ENCODE peak calls at places on chromosomes 1 and 21, in eight cellular contexts. One of them, this sample, is unnamed.

GRCh38 chr1:101366513-101367215 is 129.8 kb downstream of the S1PR1 start:
- DNase-seq in CD8-positive, alpha-beta T cell: no peak
- DNase-seq in tibial artery: no peak
- DNase-seq in AG04449: no peak
- DNase-seq in ascending aorta: no peak
- DNase-seq in astrocyte of the spinal cord: no peak
- DNase-seq in uterus: no peak
- DNase-seq in fibroblast of mammary gland: peak
- DNase-seq in this sample: peak

GRCh38 chr1:24362982-24363614 is 43.9 kb downstream of the GRHL3 start:
- DNase-seq in fibroblast of mammary gland: peak
- DNase-seq in CD8-positive, alpha-beta T cell: no peak
- DNase-seq in AG04449: no peak
- DNase-seq in ascending aorta: no peak
- DNase-seq in tibial artery: no peak
- DNase-seq in astrocyte of the spinal cord: peak
- DNase-seq in uterus: peak
- DNase-seq in this sample: peak

GRCh38 chr1:24374891-24375786 is 38.4 kb downstream of the STPG1 start:
- DNase-seq in tibial artery: no peak
- DNase-seq in astrocyte of the spinal cord: peak
- DNase-seq in AG04449: no peak
- DNase-seq in fibroblast of mammary gland: no peak
- DNase-seq in ascending aorta: no peak
- DNase-seq in CD8-positive, alpha-beta T cell: no peak
- DNase-seq in uterus: no peak
- DNase-seq in this sample: no peak

GRCh38 chr1:86825294-86825693 is 88.6 kb downstream of the SELENOF start:
- DNase-seq in AG04449: peak
- DNase-seq in CD8-positive, alpha-beta T cell: no peak
- DNase-seq in fibroblast of mammary gland: no peak
- DNase-seq in astrocyte of the spinal cord: peak
- DNase-seq in ascending aorta: no peak
- DNase-seq in tibial artery: no peak
- DNase-seq in uterus: no peak
- DNase-seq in this sample: no peak

GRCh38 chr21:41781047-41781405 is 14.2 kb upstream of the RIPK4 start:
- DNase-seq in uterus: no peak
- DNase-seq in tibial artery: no peak
- DNase-seq in fibroblast of mammary gland: no peak
- DNase-seq in astrocyte of the spinal cord: no peak
- DNase-seq in ascending aorta: no peak
- DNase-seq in AG04449: no peak
- DNase-seq in CD8-positive, alpha-beta T cell: no peak
- DNase-seq in this sample: no peak

GRCh38 chr1:48878191-48878940 is 101.7 kb upstream of the BEND5 start:
- DNase-seq in CD8-positive, alpha-beta T cell: no peak
- DNase-seq in uterus: no peak
- DNase-seq in fibroblast of mammary gland: peak
- DNase-seq in AG04449: peak
- DNase-seq in ascending aorta: no peak
- DNase-seq in astrocyte of the spinal cord: peak
- DNase-seq in tibial artery: no peak
- DNase-seq in this sample: no peak

GRCh38 chr1:240492832-240493440 is 119.0 kb downstream of the GREM2 start:
- DNase-seq in AG04449: no peak
- DNase-seq in astrocyte of the spinal cord: peak
- DNase-seq in CD8-positive, alpha-beta T cell: no peak
- DNase-seq in tibial artery: no peak
- DNase-seq in uterus: no peak
- DNase-seq in ascending aorta: no peak
- DNase-seq in fibroblast of mammary gland: peak
- DNase-seq in this sample: no peak

GRCh38 chr1:17301767-17302166 is 6.2 kb upstream of the PADI4 start:
- DNase-seq in ascending aorta: no peak
- DNase-seq in astrocyte of the spinal cord: no peak
- DNase-seq in CD8-positive, alpha-beta T cell: no peak
- DNase-seq in AG04449: no peak
- DNase-seq in tibial artery: peak
- DNase-seq in fibroblast of mammary gland: no peak
- DNase-seq in uterus: no peak
- DNase-seq in this sample: no peak

GRCh38 chr1:236762410-236762809 is 32.7 kb upstream of the MTR start:
- DNase-seq in fibroblast of mammary gland: peak
- DNase-seq in uterus: no peak
- DNase-seq in tibial artery: no peak
- DNase-seq in ascending aorta: no peak
- DNase-seq in AG04449: no peak
- DNase-seq in astrocyte of the spinal cord: no peak
- DNase-seq in CD8-positive, alpha-beta T cell: no peak
- DNase-seq in this sample: no peak

GRCh38 chr1:208929575-208929974 is 653.9 kb upstream of the CAMK1G start:
- DNase-seq in AG04449: no peak
- DNase-seq in astrocyte of the spinal cord: peak
- DNase-seq in CD8-positive, alpha-beta T cell: no peak
- DNase-seq in ascending aorta: no peak
- DNase-seq in tibial artery: no peak
- DNase-seq in fibroblast of mammary gland: peak
- DNase-seq in uterus: no peak
- DNase-seq in this sample: no peak

GRCh38 chr1:222754386-222755139 is 17.6 kb downstream of the FAM177B start:
- DNase-seq in tibial artery: peak
- DNase-seq in ascending aorta: peak
- DNase-seq in astrocyte of the spinal cord: peak
- DNase-seq in AG04449: peak
- DNase-seq in CD8-positive, alpha-beta T cell: no peak
- DNase-seq in uterus: peak
- DNase-seq in fibroblast of mammary gland: peak
- DNase-seq in this sample: peak

GRCh38 chr1:61403863-61404615 is 320.9 kb downstream of the TM2D1 start:
- DNase-seq in tibial artery: no peak
- DNase-seq in ascending aorta: no peak
- DNase-seq in AG04449: no peak
- DNase-seq in fibroblast of mammary gland: peak
- DNase-seq in astrocyte of the spinal cord: peak
- DNase-seq in uterus: no peak
- DNase-seq in CD8-positive, alpha-beta T cell: no peak
- DNase-seq in this sample: no peak

GRCh38 chr1:59506952-59507351 is 210.1 kb downstream of the FGGY start:
- DNase-seq in uterus: no peak
- DNase-seq in fibroblast of mammary gland: peak
- DNase-seq in astrocyte of the spinal cord: peak
- DNase-seq in ascending aorta: peak
- DNase-seq in CD8-positive, alpha-beta T cell: no peak
- DNase-seq in AG04449: no peak
- DNase-seq in tibial artery: no peak
- DNase-seq in this sample: no peak

GRCh38 chr1:150010388-150011115 is at the start of gene OTUD7B:
- DNase-seq in ascending aorta: peak
- DNase-seq in CD8-positive, alpha-beta T cell: peak
- DNase-seq in tibial artery: peak
- DNase-seq in astrocyte of the spinal cord: peak
- DNase-seq in AG04449: no peak
- DNase-seq in fibroblast of mammary gland: peak
- DNase-seq in uterus: peak
- DNase-seq in this sample: peak

GRCh38 chr1:179298952-179299351 is 5.4 kb downstream of the SOAT1 start:
- DNase-seq in ascending aorta: no peak
- DNase-seq in fibroblast of mammary gland: no peak
- DNase-seq in AG04449: no peak
- DNase-seq in astrocyte of the spinal cord: no peak
- DNase-seq in tibial artery: no peak
- DNase-seq in uterus: no peak
- DNase-seq in CD8-positive, alpha-beta T cell: peak
- DNase-seq in this sample: no peak

GRCh38 chr1:163170975-163171676 is 31.6 kb downstream of the RGS5 start:
- DNase-seq in tibial artery: no peak
- DNase-seq in CD8-positive, alpha-beta T cell: no peak
- DNase-seq in ascending aorta: no peak
- DNase-seq in AG04449: no peak
- DNase-seq in uterus: no peak
- DNase-seq in astrocyte of the spinal cord: peak
- DNase-seq in fibroblast of mammary gland: peak
- DNase-seq in this sample: no peak

GRCh38 chr21:23522750-23523149 is 2084.5 kb downstream of the MRPL39 start:
- DNase-seq in tibial artery: no peak
- DNase-seq in uterus: no peak
- DNase-seq in CD8-positive, alpha-beta T cell: no peak
- DNase-seq in ascending aorta: no peak
- DNase-seq in astrocyte of the spinal cord: no peak
- DNase-seq in AG04449: no peak
- DNase-seq in fibroblast of mammary gland: no peak
- DNase-seq in this sample: no peak

GRCh38 chr1:58318157-58318665 is 228.3 kb downstream of the OMA1 start:
- DNase-seq in CD8-positive, alpha-beta T cell: no peak
- DNase-seq in fibroblast of mammary gland: peak
- DNase-seq in astrocyte of the spinal cord: no peak
- DNase-seq in AG04449: no peak
- DNase-seq in tibial artery: no peak
- DNase-seq in ascending aorta: no peak
- DNase-seq in uterus: no peak
- DNase-seq in this sample: no peak

GRCh38 chr1:95742591-95743089 is 508.6 kb downstream of the RWDD3 start:
- DNase-seq in tibial artery: no peak
- DNase-seq in AG04449: peak
- DNase-seq in CD8-positive, alpha-beta T cell: no peak
- DNase-seq in ascending aorta: no peak
- DNase-seq in fibroblast of mammary gland: peak
- DNase-seq in uterus: no peak
- DNase-seq in astrocyte of the spinal cord: peak
- DNase-seq in this sample: no peak

GRCh38 chr1:229749992-229750391 is 123.9 kb downstream of the URB2 start:
- DNase-seq in astrocyte of the spinal cord: no peak
- DNase-seq in AG04449: no peak
- DNase-seq in fibroblast of mammary gland: no peak
- DNase-seq in uterus: no peak
- DNase-seq in ascending aorta: no peak
- DNase-seq in CD8-positive, alpha-beta T cell: no peak
- DNase-seq in tibial artery: no peak
- DNase-seq in this sample: no peak

GRCh38 chr1:110601332-110601731 is 4.8 kb downstream of the KCNA2 start:
- DNase-seq in astrocyte of the spinal cord: no peak
- DNase-seq in uterus: no peak
- DNase-seq in tibial artery: no peak
- DNase-seq in AG04449: no peak
- DNase-seq in ascending aorta: peak
- DNase-seq in fibroblast of mammary gland: no peak
- DNase-seq in CD8-positive, alpha-beta T cell: no peak
- DNase-seq in this sample: no peak

DNA sequence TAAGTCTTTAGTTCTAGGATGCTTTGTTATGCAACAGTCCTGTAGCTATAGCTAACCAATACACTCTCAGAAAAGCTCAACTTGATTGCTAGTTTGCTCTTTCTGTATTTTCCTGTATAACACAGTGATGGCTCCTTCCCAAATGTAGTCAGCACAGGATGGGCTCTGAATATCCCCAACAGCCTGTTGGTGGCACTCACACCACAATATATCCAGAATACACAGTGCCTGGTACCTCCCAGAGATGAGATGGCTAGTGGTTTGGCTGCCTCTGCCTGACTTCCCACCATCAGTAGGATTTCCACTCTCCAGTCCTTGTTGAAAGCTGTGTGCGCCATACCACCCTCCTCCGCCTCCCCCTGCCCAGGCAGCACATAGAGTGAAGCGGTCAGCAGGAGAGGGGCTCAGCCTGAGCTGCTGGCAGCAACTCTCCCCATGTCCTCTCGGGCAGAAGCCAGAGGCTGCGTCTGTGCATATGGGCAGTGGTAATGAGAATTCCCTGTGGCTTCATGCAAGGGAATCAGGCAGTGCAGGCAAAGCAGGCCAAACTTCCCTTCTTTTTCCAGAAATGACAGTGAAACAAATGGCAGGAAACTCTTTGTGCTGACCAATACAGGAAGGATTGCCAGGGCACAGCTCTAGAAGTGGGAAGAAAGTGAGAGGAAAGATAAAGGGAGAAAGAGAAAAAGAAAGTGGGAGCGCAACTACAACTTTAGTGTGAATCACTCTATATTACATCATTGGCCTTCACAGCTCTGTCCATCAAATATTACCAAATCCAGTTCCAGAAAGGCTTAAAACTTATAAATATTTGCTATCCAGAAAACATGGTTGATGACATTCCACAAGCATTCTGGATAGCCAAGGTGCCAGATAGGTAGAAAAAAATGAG is 49.7 kb downstream of the LMX1A start:
- DNase-seq in ascending aorta: no peak
- DNase-seq in tibial artery: no peak
- DNase-seq in CD8-positive, alpha-beta T cell: no peak
- DNase-seq in astrocyte of the spinal cord: no peak
- DNase-seq in AG04449: no peak
- DNase-seq in uterus: no peak
- DNase-seq in fibroblast of mammary gland: no peak
- DNase-seq in this sample: no peak
- TF ChIP-seq CTCF in ascending aorta: no peak
- TF ChIP-seq CTCF in tibial artery: no peak
- TF ChIP-seq CTCF in CD8-positive, alpha-beta T cell: no peak
- TF ChIP-seq CTCF in astrocyte of the spinal cord: no peak
- TF ChIP-seq CTCF in AG04449: no peak
- TF ChIP-seq CTCF in uterus: no peak
- TF ChIP-seq CTCF in fibroblast of mammary gland: no peak
- TF ChIP-seq CTCF in this sample: no peak

GRCh38 chr1:197915217-197915616 is 2.0 kb upstream of the LHX9 start:
- DNase-seq in ascending aorta: no peak
- DNase-seq in uterus: no peak
- DNase-seq in AG04449: no peak
- DNase-seq in astrocyte of the spinal cord: no peak
- DNase-seq in fibroblast of mammary gland: no peak
- DNase-seq in tibial artery: no peak
- DNase-seq in CD8-positive, alpha-beta T cell: no peak
- DNase-seq in this sample: no peak
- H3K4me3 ChIP-seq in ascending aorta: no peak
- H3K4me3 ChIP-seq in uterus: no peak
- H3K4me3 ChIP-seq in AG04449: peak
- H3K4me3 ChIP-seq in astrocyte of the spinal cord: no peak
- H3K4me3 ChIP-seq in fibroblast of mammary gland: no peak
- H3K4me3 ChIP-seq in tibial artery: no peak
- H3K4me3 ChIP-seq in CD8-positive, alpha-beta T cell: no peak
- H3K4me3 ChIP-seq in this sample: no peak

DNA sequence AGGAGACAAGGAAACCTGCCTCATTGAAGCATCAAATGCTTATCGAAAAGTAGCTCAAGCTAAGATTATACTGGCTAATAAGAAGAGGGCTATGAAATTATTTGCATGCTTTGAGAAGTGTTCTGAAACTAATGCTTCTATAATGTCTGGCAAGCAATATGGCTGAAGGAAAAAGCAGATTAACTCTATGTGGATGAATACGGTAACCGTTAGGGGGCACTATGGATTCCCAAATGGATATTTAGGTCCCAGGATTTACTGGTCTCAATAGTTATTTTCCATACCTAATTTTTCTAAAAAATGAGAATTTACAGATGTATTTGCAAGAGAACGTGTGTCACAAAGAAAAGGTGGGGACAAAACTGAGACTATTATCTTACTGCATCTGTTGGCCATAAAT is 34.6 kb upstream of the RRP15 start:
- DNase-seq in astrocyte of the spinal cord: no peak
- DNase-seq in uterus: no peak
- DNase-seq in fibroblast of mammary gland: no peak
- DNase-seq in AG04449: no peak
- DNase-seq in CD8-positive, alpha-beta T cell: no peak
- DNase-seq in tibial artery: no peak
- DNase-seq in ascending aorta: no peak
- DNase-seq in this sample: no peak
- TF ChIP-seq CTCF in astrocyte of the spinal cord: no peak
- TF ChIP-seq CTCF in uterus: no peak
- TF ChIP-seq CTCF in fibroblast of mammary gland: peak
- TF ChIP-seq CTCF in AG04449: no peak
- TF ChIP-seq CTCF in CD8-positive, alpha-beta T cell: no peak
- TF ChIP-seq CTCF in tibial artery: no peak
- TF ChIP-seq CTCF in ascending aorta: no peak
- TF ChIP-seq CTCF in this sample: no peak

GRCh38 chr1:205319081-205320018 is 2.2 kb downstream of the NUAK2 start:
- DNase-seq in fibroblast of mammary gland: peak
- DNase-seq in ascending aorta: peak
- DNase-seq in tibial artery: peak
- DNase-seq in uterus: peak
- DNase-seq in CD8-positive, alpha-beta T cell: peak
- DNase-seq in astrocyte of the spinal cord: peak
- DNase-seq in AG04449: no peak
- DNase-seq in this sample: no peak
- H3K4me3 ChIP-seq in fibroblast of mammary gland: peak
- H3K4me3 ChIP-seq in ascending aorta: no peak
- H3K4me3 ChIP-seq in tibial artery: no peak
- H3K4me3 ChIP-seq in uterus: no peak
- H3K4me3 ChIP-seq in CD8-positive, alpha-beta T cell: peak
- H3K4me3 ChIP-seq in astrocyte of the spinal cord: peak
- H3K4me3 ChIP-seq in AG04449: peak
- H3K4me3 ChIP-seq in this sample: peak

This sample was measured in AG04450.